ENCODE peak calls at places on chromosomes 12 and 14, in four cellular contexts. One of them, this sample, is unnamed.
A peak's percentile ranks its signal among the peaks of the same experiment; 100 is the strongest.

GRCh38 chr12:52044284-52044983 is 6.8 kb upstream of the NR4A1 start:
- DNase-seq in AG09309: peak; percentile 96
- DNase-seq in NCI-H2029: no peak
- DNase-seq in GM23248: peak; percentile 94
- DNase-seq in this sample: peak; percentile 90

GRCh38 chr12:106037524-106038298 is 101.0 kb downstream of the NUAK1 start:
- DNase-seq in AG09309: no peak
- DNase-seq in NCI-H2029: no peak
- DNase-seq in GM23248: no peak
- DNase-seq in this sample: no peak

GRCh38 chr12:116473416-116473815 is 85.8 kb upstream of the MAP1LC3B2 start:
- DNase-seq in AG09309: no peak
- DNase-seq in NCI-H2029: peak; percentile 28
- DNase-seq in GM23248: no peak
- DNase-seq in this sample: no peak

GRCh38 chr12:16350682-16351081 is 3.2 kb downstream of the MGST1 start:
- DNase-seq in AG09309: peak; percentile 84
- DNase-seq in NCI-H2029: no peak
- DNase-seq in GM23248: peak; percentile 96
- DNase-seq in this sample: peak; percentile 82

GRCh38 chr14:96273629-96274028 is 17.6 kb downstream of the BDKRB1 start:
- DNase-seq in AG09309: no peak
- DNase-seq in NCI-H2029: no peak
- DNase-seq in GM23248: no peak
- DNase-seq in this sample: no peak

GRCh38 chr14:59358105-59358504 is 107.1 kb downstream of the GPR135 start:
- DNase-seq in AG09309: peak; percentile 65
- DNase-seq in NCI-H2029: peak; percentile 37
- DNase-seq in GM23248: peak; percentile 80
- DNase-seq in this sample: peak; percentile 90

GRCh38 chr14:69636051-69636639 is 24.7 kb downstream of the SUSD6 start:
- DNase-seq in AG09309: no peak
- DNase-seq in NCI-H2029: no peak
- DNase-seq in GM23248: no peak
- DNase-seq in this sample: no peak

GRCh38 chr12:65656156-65656885 is 168.0 kb upstream of the HMGA2 start:
- DNase-seq in AG09309: no peak
- DNase-seq in NCI-H2029: no peak
- DNase-seq in GM23248: peak; percentile 37
- DNase-seq in this sample: no peak

GRCh38 chr12:3592856-3593625 is 102.0 kb downstream of the PRMT8 start:
- DNase-seq in AG09309: no peak
- DNase-seq in NCI-H2029: no peak
- DNase-seq in GM23248: no peak
- DNase-seq in this sample: no peak

GRCh38 chr12:131074221-131075083 is 120.7 kb downstream of the ADGRD1 start:
- DNase-seq in AG09309: no peak
- DNase-seq in NCI-H2029: no peak
- DNase-seq in GM23248: peak; percentile 44
- DNase-seq in this sample: no peak

GRCh38 chr12:739349-739748 is 13.0 kb upstream of the WNK1 start:
- DNase-seq in AG09309: no peak
- DNase-seq in NCI-H2029: no peak
- DNase-seq in GM23248: no peak
- DNase-seq in this sample: no peak

GRCh38 chr12:16726879-16727278 is 120.9 kb upstream of the LMO3 start:
- DNase-seq in AG09309: no peak
- DNase-seq in NCI-H2029: no peak
- DNase-seq in GM23248: peak; percentile 3
- DNase-seq in this sample: no peak

GRCh38 chr14:90453401-90453951 is 56.6 kb downstream of the CALM1 start:
- DNase-seq in AG09309: no peak
- DNase-seq in NCI-H2029: peak; percentile 7
- DNase-seq in GM23248: peak; percentile 10
- DNase-seq in this sample: no peak

GRCh38 chr14:54120260-54120659 is 163.6 kb upstream of the BMP4 start:
- DNase-seq in AG09309: no peak
- DNase-seq in NCI-H2029: no peak
- DNase-seq in GM23248: no peak
- DNase-seq in this sample: no peak